ENCODE peak calls at places on chromosomes 12 and 14, in eight cellular contexts. M is omental fat pad, W is AG04449, Z is A549, A is IMR-90, E is Peyer's patch, F is MM.1S, X is fibroblast of villous mesenchyme. H is an unnamed sample.

GRCh38 chr12:79531547-79531946 is 159.2 kb downstream of the PAWR start:
- DNase-seq in M (no peak), W (no peak), Z (peak; percentile 41), A (peak; percentile 89), E (no peak), F (no peak), X (peak; percentile 30), H (no peak)

GRCh38 chr12:26334621-26335124 is 139.3 kb downstream of the SSPN start:
- DNase-seq in M (no peak), W (no peak), Z (no peak), A (no peak), E (no peak), F (no peak), X (no peak), H (no peak)

GRCh38 chr12:24991209-24992049 is 42.5 kb upstream of the BCAT1 start:
- DNase-seq in M (no peak), W (no peak), Z (peak; percentile 72), A (peak; percentile 75), E (no peak), F (peak; percentile 76), X (peak; percentile 62), H (peak; percentile 63)

GRCh38 chr14:101813171-101813759 is 51.8 kb downstream of the PPP2R5C start:
- DNase-seq in M (no peak), W (no peak), Z (no peak), A (no peak), E (no peak), F (no peak), X (no peak), H (no peak)

GRCh38 chr14:63899953-63900352 is 47.1 kb downstream of the SYNE2 start:
- DNase-seq in M (no peak), W (no peak), Z (no peak), A (no peak), E (no peak), F (no peak), X (no peak), H (no peak)

GRCh38 chr12:42933461-42934081 is 344.0 kb upstream of the PRICKLE1 start:
- DNase-seq in M (no peak), W (no peak), Z (no peak), A (no peak), E (no peak), F (no peak), X (no peak), H (no peak)

GRCh38 chr12:64172143-64172970 is 49.7 kb downstream of the KICS2 start:
- DNase-seq in M (no peak), W (no peak), Z (no peak), A (no peak), E (no peak), F (no peak), X (no peak), H (no peak)

GRCh38 chr12:132305560-132305966 is 23.8 kb downstream of the GALNT9 start:
- DNase-seq in M (no peak), W (no peak), Z (no peak), A (no peak), E (no peak), F (no peak), X (no peak), H (no peak)

GRCh38 chr12:48677782-48678181 is 4.3 kb downstream of the KANSL2 start:
- DNase-seq in M (no peak), W (no peak), Z (no peak), A (peak; percentile 41), E (no peak), F (no peak), X (no peak), H (no peak)

GRCh38 chr12:59871779-59872178 is 275.9 kb downstream of the SLC16A7 start:
- DNase-seq in M (no peak), W (no peak), Z (no peak), A (no peak), E (no peak), F (no peak), X (no peak), H (no peak)

GRCh38 chr12:108090932-108091331 is 38.2 kb upstream of the WSCD2 start:
- DNase-seq in M (no peak), W (no peak), Z (no peak), A (no peak), E (no peak), F (no peak), X (no peak), H (no peak)
- TF ChIP-seq CTCF in M (no peak), W (no peak), Z (no peak), A (no peak), E (no peak), F (no peak), X (no peak), H (no peak)

GRCh38 chr12:5096241-5096880 is 52.7 kb downstream of the KCNA5 start:
- DNase-seq in M (no peak), W (no peak), Z (no peak), A (peak; percentile 92), E (no peak), F (no peak), X (peak; percentile 19), H (no peak)
- TF ChIP-seq CTCF in M (no peak), W (peak; percentile 8), Z (no peak), A (peak; percentile 53), E (no peak), F (no peak), X (no peak), H (no peak)

GRCh38 chr12:54292083-54292930 is 8.5 kb downstream of the NFE2 start:
- DNase-seq in M (no peak), W (no peak), Z (no peak), A (no peak), E (no peak), F (no peak), X (no peak), H (no peak)
- TF ChIP-seq CTCF in M (no peak), W (no peak), Z (no peak), A (no peak), E (no peak), F (no peak), X (no peak), H (no peak)

GRCh38 chr12:51025182-51025747 is 919 bp downstream of the SLC11A2 start:
- DNase-seq in M (no peak), W (no peak), Z (no peak), A (no peak), E (peak; percentile 43), F (no peak), X (no peak), H (no peak)
- TF ChIP-seq CTCF in M (no peak), W (no peak), Z (no peak), A (no peak), E (no peak), F (no peak), X (no peak), H (no peak)

DNA sequence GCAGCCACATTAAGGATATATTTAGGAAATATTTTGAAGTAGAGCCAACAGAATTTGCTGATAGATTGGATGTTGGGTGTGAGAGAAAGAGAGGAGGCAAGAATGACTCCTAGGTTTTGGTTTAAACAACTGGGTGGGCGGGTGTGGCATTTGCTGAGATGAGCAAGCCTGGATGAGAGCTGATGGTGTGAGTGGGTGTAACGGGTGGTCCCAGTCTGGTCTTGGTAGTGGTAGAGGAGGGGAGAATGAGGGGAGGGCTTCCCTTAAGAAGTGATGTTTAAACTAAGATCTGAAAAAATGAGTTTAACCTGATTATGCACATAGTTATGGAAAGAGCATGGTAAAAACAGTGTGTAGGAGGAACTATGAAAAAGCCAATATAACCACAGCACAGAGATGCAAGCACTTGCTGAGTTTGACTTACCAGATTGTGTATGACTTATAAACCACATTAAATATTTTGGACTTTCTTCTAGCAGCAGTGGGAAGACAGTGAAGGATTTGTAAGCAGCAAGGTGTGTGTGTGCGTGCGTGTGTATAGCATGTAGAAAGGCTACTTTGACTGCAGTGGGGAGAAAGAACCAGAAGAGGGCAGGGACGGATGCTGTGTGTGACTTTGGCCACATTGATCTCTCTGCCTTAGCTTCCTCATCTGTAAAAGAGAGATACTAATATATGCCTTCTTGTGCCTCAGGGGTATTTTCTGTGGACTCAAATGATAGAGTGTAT is 139.7 kb downstream of the PRIMA1 start:
- DNase-seq in M (no peak), W (no peak), Z (peak; percentile 28), A (no peak), E (no peak), F (no peak), X (no peak), H (no peak)
- TF ChIP-seq CTCF in M (no peak), W (peak; percentile 9), Z (no peak), A (no peak), E (peak; percentile 8), F (no peak), X (no peak), H (peak; percentile 34)